ENCODE peak calls at places on chromosomes 4 and X, in five cellular contexts. X is psoas muscle; T is CD8-positive, alpha-beta T cell; H is SJCRH30; W is H9. I is an unnamed sample.
A peak's percentile ranks its signal among the peaks of the same experiment; 100 is the strongest.

GRCh38 chrX:135264210-135264609 is 12.3 kb downstream of the ETDA start:
- DNase-seq in X (no peak), T (no peak), H (no peak), W (no peak), I (no peak)

GRCh38 chr4:77074961-77075855 is 581 bp downstream of the CCNI start:
- DNase-seq in X (peak; percentile 86), T (peak; percentile 87), H (peak; percentile 72), W (peak; percentile 59), I (peak; percentile 64)

GRCh38 chr4:108030332-108030731 is 40.6 kb downstream of the HADH start:
- DNase-seq in X (no peak), T (peak; percentile 79), H (peak; percentile 79), W (peak; percentile 72), I (peak; percentile 60)

GRCh38 chrX:131907488-131908314 is 115.4 kb upstream of the STK26 start:
- DNase-seq in X (no peak), T (no peak), H (peak; percentile 26), W (peak; percentile 56), I (no peak)

GRCh38 chr4:82623284-82623683 is 61.5 kb upstream of the TMEM150C start:
- DNase-seq in X (no peak), T (no peak), H (no peak), W (no peak), I (no peak)

GRCh38 chrX:36908801-36909403 is 99.3 kb upstream of the FAM47C start:
- DNase-seq in X (no peak), T (no peak), H (peak; percentile 16), W (no peak), I (no peak)

GRCh38 chr4:26197018-26197779 is 123.6 kb upstream of the RBPJ start:
- DNase-seq in X (no peak), T (peak; percentile 67), H (peak; percentile 78), W (no peak), I (no peak)

GRCh38 chr4:108356209-108356535 is 187.4 kb upstream of the LEF1 start:
- DNase-seq in X (no peak), T (no peak), H (no peak), W (no peak), I (no peak)

GRCh38 chrX:95382799-95383198 is 1301.8 kb upstream of the DIAPH2 start:
- DNase-seq in X (no peak), T (no peak), H (peak; percentile 2), W (no peak), I (no peak)

GRCh38 chrX:12950851-12951589 is 23.9 kb upstream of the TMSB4X start:
- DNase-seq in X (peak; percentile 61), T (peak; percentile 75), H (peak; percentile 65), W (peak; percentile 83), I (peak; percentile 59)

GRCh38 chr4:171432536-171432935 is 380.7 kb upstream of the GALNTL6 start:
- DNase-seq in X (no peak), T (no peak), H (no peak), W (no peak), I (no peak)

GRCh38 chr4:113355550-113356371 is 306.3 kb downstream of the ANK2 start:
- DNase-seq in X (no peak), T (peak; percentile 68), H (peak; percentile 84), W (no peak), I (no peak)

GRCh38 chrX:152831391-152831790 is 528 bp downstream of the NSDHL start:
- DNase-seq in X (no peak), T (no peak), H (no peak), W (no peak), I (no peak)

GRCh38 chr4:15805583-15806517 is 27.7 kb downstream of the CD38 start:
- DNase-seq in X (no peak), T (peak; percentile 32), H (peak; percentile 77), W (peak; percentile 46), I (peak; percentile 54)

GRCh38 chr4:30948653-30949052 is 228.5 kb downstream of the PCDH7 start:
- DNase-seq in X (no peak), T (no peak), H (peak; percentile 54), W (no peak), I (no peak)

GRCh38 chr4:142846729-142847606 is 867 bp upstream of the INPP4B start:
- DNase-seq in X (peak; percentile 55), T (peak; percentile 73), H (no peak), W (peak; percentile 70), I (peak; percentile 77)

GRCh38 chr4:87209696-87210095 is 10.7 kb downstream of the KLHL8 start:
- DNase-seq in X (peak; percentile 72), T (peak; percentile 49), H (no peak), W (no peak), I (no peak)

GRCh38 chr4:29199025-29199424 is 1521.1 kb upstream of the PCDH7 start:
- DNase-seq in X (no peak), T (no peak), H (no peak), W (no peak), I (no peak)

GRCh38 chr4:82697561-82697960 is 101.0 kb downstream of the SCD5 start:
- DNase-seq in X (no peak), T (no peak), H (no peak), W (no peak), I (no peak)

GRCh38 chrX:479273-479981 is 92.7 kb upstream of the PPP2R3B start:
- DNase-seq in X (no peak), T (no peak), H (no peak), W (no peak), I (no peak)

GRCh38 chrX:21943460-21944135 is 3.1 kb downstream of the SMS start:
- DNase-seq in X (no peak), T (no peak), H (no peak), W (peak; percentile 10), I (no peak)

GRCh38 chr4:73615613-73616012 is 4.6 kb downstream of the RASSF6 start:
- DNase-seq in X (no peak), T (no peak), H (no peak), W (peak; percentile 83), I (no peak)
- H3K27ac ChIP-seq in X (no peak overlapping the region), T (no peak overlapping the region), H (no peak overlapping the region), W (no peak overlapping the region), I (no peak overlapping the region)

GRCh38 chrX:154525606-154526490 is 9.8 kb upstream of the FAM3A start:
- DNase-seq in X (no peak), T (no peak), H (no peak), W (no peak), I (no peak)
- H3K27ac ChIP-seq in X (no peak overlapping the region), T (no peak overlapping the region), H (no peak overlapping the region), W (no peak overlapping the region), I (peak overlapping the region; percentile 74)

DNA sequence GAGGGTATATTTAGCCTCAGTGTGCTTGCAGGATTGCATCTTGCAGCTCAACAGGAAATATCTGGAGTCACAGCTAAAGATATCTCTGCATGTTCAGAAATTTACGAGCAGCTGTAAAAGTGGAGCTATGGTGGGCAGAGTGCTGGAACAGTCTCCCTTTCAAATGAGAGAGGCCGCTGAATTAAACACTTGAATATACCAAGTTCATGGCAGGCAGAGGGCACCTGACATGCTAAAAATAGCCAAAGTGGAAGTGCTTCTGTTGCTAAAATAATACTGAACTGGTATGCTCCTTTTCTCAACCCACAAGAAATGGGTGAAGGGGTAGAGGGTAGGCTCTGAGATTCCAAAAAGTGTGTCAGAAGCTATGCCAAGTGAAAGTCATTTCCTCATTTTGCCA is 98.0 kb downstream of the MGST2 start:
- DNase-seq in X (no peak), T (no peak), H (peak; percentile 56), W (no peak), I (no peak)
- H3K27ac ChIP-seq in X (peak overlapping the region; percentile 87), T (no peak overlapping the region), H (peak overlapping the region; percentile 61), W (no peak overlapping the region), I (peak overlapping the region; percentile 1)

DNA sequence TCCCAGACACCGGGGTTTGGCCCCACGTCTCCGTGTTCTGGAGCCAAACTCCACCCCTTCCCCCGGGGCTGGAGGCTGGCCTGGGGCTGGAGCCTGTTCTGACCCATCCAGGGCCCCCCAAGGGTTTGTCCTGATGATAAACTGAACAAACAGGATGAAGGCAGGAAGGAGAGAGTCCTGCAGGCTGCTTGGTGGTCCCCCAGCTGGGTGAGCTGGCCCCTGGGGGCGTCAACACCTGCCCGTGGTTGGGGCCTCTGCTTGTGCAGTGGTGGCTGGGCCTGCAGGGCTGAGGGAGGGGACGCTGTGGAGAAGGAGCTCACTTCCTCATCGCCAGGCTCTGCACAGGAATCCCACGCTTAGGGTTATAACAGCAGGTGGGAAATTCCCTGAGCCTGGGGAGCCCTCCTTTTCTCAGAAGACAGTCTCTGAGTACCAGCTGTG is 2.3 kb downstream of the SH3TC1 start:
- DNase-seq in X (no peak), T (peak; percentile 63), H (peak; percentile 54), W (no peak), I (no peak)
- H3K27ac ChIP-seq in X (no peak overlapping the region), T (no peak overlapping the region), H (no peak overlapping the region), W (no peak overlapping the region), I (no peak overlapping the region)

GRCh38 chrX:119853449-119853848 is 686 bp upstream of the UPF3B start:
- DNase-seq in X (no peak), T (no peak), H (peak; percentile 59), W (no peak), I (peak; percentile 8)
- H3K27ac ChIP-seq in X (peak overlapping the region; percentile 87), T (peak overlapping the region; percentile 87), H (peak overlapping the region; percentile 33), W (no peak overlapping the region), I (peak overlapping the region; percentile 71)

GRCh38 chr4:104490770-104491395 is 3.8 kb downstream of the CXXC4 start:
- DNase-seq in X (peak; percentile 82), T (peak; percentile 53), H (peak; percentile 81), W (peak; percentile 63), I (peak; percentile 86)
- H3K27ac ChIP-seq in X (peak overlapping the region; percentile 37), T (no peak overlapping the region), H (peak overlapping the region; percentile 69), W (no peak overlapping the region), I (peak overlapping the region; percentile 98)

DNA sequence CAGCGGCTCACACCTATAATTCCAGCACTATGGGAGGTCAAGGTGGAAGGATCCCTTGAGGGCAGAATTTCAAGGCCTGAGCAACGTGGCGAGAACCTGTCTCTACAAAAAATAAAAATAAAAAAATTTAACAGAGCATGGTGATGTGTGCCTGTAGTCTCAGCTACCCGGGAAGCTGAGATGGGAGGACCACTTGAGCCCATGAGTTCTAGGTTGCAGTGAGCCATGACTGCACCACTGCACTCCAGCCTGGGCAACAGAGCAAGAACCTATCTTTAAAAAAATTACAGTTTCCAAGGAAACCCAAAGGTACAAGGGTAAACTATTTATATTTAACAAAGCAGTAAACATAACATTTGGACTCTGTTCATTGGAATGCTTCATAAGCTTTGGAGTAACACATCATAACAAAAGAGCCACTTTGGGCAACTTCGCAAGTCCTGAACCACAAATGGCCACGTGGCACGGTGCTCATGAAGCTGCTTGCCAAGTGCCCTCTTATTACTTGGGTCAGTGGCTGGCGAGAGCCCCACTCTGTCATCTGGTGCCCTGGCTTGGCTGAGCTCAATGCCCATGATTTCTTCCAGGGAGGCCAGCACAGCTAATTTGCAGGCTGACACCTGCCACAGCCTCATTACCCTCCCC is 165.6 kb downstream of the SH3KBP1 start:
- DNase-seq in X (no peak), T (no peak), H (no peak), W (no peak), I (no peak)
- H3K27ac ChIP-seq in X (no peak overlapping the region), T (no peak overlapping the region), H (no peak overlapping the region), W (no peak overlapping the region), I (no peak overlapping the region)

GRCh38 chr4:40990202-40990898 is 224.0 kb downstream of the APBB2 start:
- DNase-seq in X (no peak), T (no peak), H (peak; percentile 65), W (no peak), I (no peak)
- H3K27ac ChIP-seq in X (no peak overlapping the region), T (no peak overlapping the region), H (peak overlapping the region; percentile 90), W (no peak overlapping the region), I (no peak overlapping the region)

I was measured in WERI-Rb-1.